ENCODE peak calls at places on chromosomes 7 and 10, in six cellular contexts. One of them, this sample, is unnamed.

GRCh38 chr10:119131512-119132240 is 27.8 kb downstream of the DENND10 start:
- DNase-seq in K562: no peak
- DNase-seq in A549: no peak
- DNase-seq in SK-N-SH: no peak
- DNase-seq in IMR-90: peak
- DNase-seq in HCT116: no peak
- DNase-seq in this sample: no peak

GRCh38 chr7:55965805-55966421 is 1.5 kb downstream of the NIPSNAP2 start:
- DNase-seq in K562: no peak
- DNase-seq in A549: no peak
- DNase-seq in SK-N-SH: no peak
- DNase-seq in IMR-90: peak
- DNase-seq in HCT116: no peak
- DNase-seq in this sample: no peak

GRCh38 chr7:136807598-136807997 is 60.9 kb upstream of the CHRM2 start:
- DNase-seq in K562: no peak
- DNase-seq in A549: no peak
- DNase-seq in SK-N-SH: peak
- DNase-seq in IMR-90: no peak
- DNase-seq in HCT116: no peak
- DNase-seq in this sample: no peak

GRCh38 chr7:109821156-109821555 is 1251.5 kb downstream of the DNAJB9 start:
- DNase-seq in K562: peak
- DNase-seq in A549: no peak
- DNase-seq in SK-N-SH: no peak
- DNase-seq in IMR-90: no peak
- DNase-seq in HCT116: no peak
- DNase-seq in this sample: no peak

GRCh38 chr7:22378199-22378961 is 21.4 kb upstream of the RAPGEF5 start:
- DNase-seq in K562: no peak
- DNase-seq in A549: no peak
- DNase-seq in SK-N-SH: no peak
- DNase-seq in IMR-90: no peak
- DNase-seq in HCT116: no peak
- DNase-seq in this sample: no peak

GRCh38 chr10:57961487-57961886 is 306.2 kb downstream of the IPMK start:
- DNase-seq in K562: no peak
- DNase-seq in A549: no peak
- DNase-seq in SK-N-SH: no peak
- DNase-seq in IMR-90: no peak
- DNase-seq in HCT116: no peak
- DNase-seq in this sample: no peak

GRCh38 chr7:76234931-76235441 is 33.3 kb downstream of the SRRM3 start:
- DNase-seq in K562: peak
- DNase-seq in A549: peak
- DNase-seq in SK-N-SH: peak
- DNase-seq in IMR-90: peak
- DNase-seq in HCT116: peak
- DNase-seq in this sample: peak

GRCh38 chr7:139047970-139048369 is 12.1 kb upstream of the ZC3HAV1L start:
- DNase-seq in K562: no peak
- DNase-seq in A549: no peak
- DNase-seq in SK-N-SH: no peak
- DNase-seq in IMR-90: no peak
- DNase-seq in HCT116: no peak
- DNase-seq in this sample: no peak

GRCh38 chr7:50696810-50697582 is 85.7 kb downstream of the GRB10 start:
- DNase-seq in K562: no peak
- DNase-seq in A549: no peak
- DNase-seq in SK-N-SH: no peak
- DNase-seq in IMR-90: no peak
- DNase-seq in HCT116: peak
- DNase-seq in this sample: no peak

GRCh38 chr10:44725404-44725803 is 185.7 kb upstream of the TMEM72 start:
- DNase-seq in K562: no peak
- DNase-seq in A549: no peak
- DNase-seq in SK-N-SH: no peak
- DNase-seq in IMR-90: peak
- DNase-seq in HCT116: no peak
- DNase-seq in this sample: no peak

GRCh38 chr10:121648493-121648892 is 50.2 kb upstream of the FGFR2 start:
- DNase-seq in K562: no peak
- DNase-seq in A549: no peak
- DNase-seq in SK-N-SH: no peak
- DNase-seq in IMR-90: no peak
- DNase-seq in HCT116: no peak
- DNase-seq in this sample: no peak

GRCh38 chr10:132806126-132807061 is 20.4 kb upstream of the NKX6-2 start:
- DNase-seq in K562: peak
- DNase-seq in A549: no peak
- DNase-seq in SK-N-SH: peak
- DNase-seq in IMR-90: no peak
- DNase-seq in HCT116: no peak
- DNase-seq in this sample: no peak

GRCh38 chr10:113718974-113719822 is 32.3 kb upstream of the PLEKHS1 start:
- DNase-seq in K562: peak
- DNase-seq in A549: no peak
- DNase-seq in SK-N-SH: no peak
- DNase-seq in IMR-90: no peak
- DNase-seq in HCT116: no peak
- DNase-seq in this sample: no peak

GRCh38 chr10:128993911-128994538 is 473.0 kb upstream of the MGMT start:
- DNase-seq in K562: no peak
- DNase-seq in A549: no peak
- DNase-seq in SK-N-SH: no peak
- DNase-seq in IMR-90: no peak
- DNase-seq in HCT116: no peak
- DNase-seq in this sample: no peak

GRCh38 chr10:13815766-13816165 is 229.0 kb downstream of the PRPF18 start:
- DNase-seq in K562: no peak
- DNase-seq in A549: no peak
- DNase-seq in SK-N-SH: no peak
- DNase-seq in IMR-90: peak
- DNase-seq in HCT116: no peak
- DNase-seq in this sample: no peak

GRCh38 chr7:112411186-112411795 is 39.0 kb upstream of the IFRD1 start:
- DNase-seq in K562: no peak
- DNase-seq in A549: no peak
- DNase-seq in SK-N-SH: peak
- DNase-seq in IMR-90: peak
- DNase-seq in HCT116: no peak
- DNase-seq in this sample: no peak

GRCh38 chr7:151884276-151885201 is 7.6 kb upstream of the PRKAG2 start:
- DNase-seq in K562: no peak
- DNase-seq in A549: no peak
- DNase-seq in SK-N-SH: no peak
- DNase-seq in IMR-90: no peak
- DNase-seq in HCT116: no peak
- DNase-seq in this sample: no peak

GRCh38 chr7:134865001-134865845 is 85.8 kb downstream of the CALD1 start:
- DNase-seq in K562: no peak
- DNase-seq in A549: no peak
- DNase-seq in SK-N-SH: no peak
- DNase-seq in IMR-90: peak
- DNase-seq in HCT116: no peak
- DNase-seq in this sample: no peak

GRCh38 chr10:127013251-127013656 is 108.0 kb downstream of the DOCK1 start:
- DNase-seq in K562: no peak
- DNase-seq in A549: no peak
- DNase-seq in SK-N-SH: no peak
- DNase-seq in IMR-90: no peak
- DNase-seq in HCT116: no peak
- DNase-seq in this sample: no peak

GRCh38 chr7:139731802-139732470 is 45.9 kb downstream of the HIPK2 start:
- DNase-seq in K562: no peak
- DNase-seq in A549: peak
- DNase-seq in SK-N-SH: no peak
- DNase-seq in IMR-90: peak
- DNase-seq in HCT116: peak
- DNase-seq in this sample: no peak

GRCh38 chr7:41107938-41108448 is 594.9 kb downstream of the INHBA start:
- DNase-seq in K562: no peak
- DNase-seq in A549: peak
- DNase-seq in SK-N-SH: no peak
- DNase-seq in IMR-90: peak
- DNase-seq in HCT116: no peak
- DNase-seq in this sample: no peak

GRCh38 chr7:41104621-41105020 is 598.3 kb downstream of the INHBA start:
- DNase-seq in K562: no peak
- DNase-seq in A549: no peak
- DNase-seq in SK-N-SH: no peak
- DNase-seq in IMR-90: peak
- DNase-seq in HCT116: no peak
- DNase-seq in this sample: no peak

GRCh38 chr7:41110186-41110585 is 592.7 kb downstream of the INHBA start:
- DNase-seq in K562: no peak
- DNase-seq in A549: no peak
- DNase-seq in SK-N-SH: no peak
- DNase-seq in IMR-90: peak
- DNase-seq in HCT116: no peak
- DNase-seq in this sample: no peak

GRCh38 chr7:41107330-41107937 is 595.5 kb downstream of the INHBA start:
- DNase-seq in K562: no peak
- DNase-seq in A549: peak
- DNase-seq in SK-N-SH: no peak
- DNase-seq in IMR-90: peak
- DNase-seq in HCT116: peak
- DNase-seq in this sample: no peak

GRCh38 chr7:41108821-41109220 is 594.1 kb downstream of the INHBA start:
- DNase-seq in K562: no peak
- DNase-seq in A549: no peak
- DNase-seq in SK-N-SH: no peak
- DNase-seq in IMR-90: no peak
- DNase-seq in HCT116: no peak
- DNase-seq in this sample: no peak
- TF ChIP-seq RAD21 in K562: no peak
- TF ChIP-seq RAD21 in A549: no peak
- TF ChIP-seq RAD21 in SK-N-SH: no peak
- TF ChIP-seq RAD21 in IMR-90: no peak
- TF ChIP-seq RAD21 in HCT116: no peak
- TF ChIP-seq RAD21 in this sample: no peak

GRCh38 chr7:39644170-39644569 is 20.8 kb downstream of the RALA start:
- DNase-seq in K562: no peak
- DNase-seq in A549: no peak
- DNase-seq in SK-N-SH: no peak
- DNase-seq in IMR-90: peak
- DNase-seq in HCT116: no peak
- DNase-seq in this sample: no peak
- TF ChIP-seq RAD21 in K562: no peak
- TF ChIP-seq RAD21 in A549: no peak
- TF ChIP-seq RAD21 in SK-N-SH: no peak
- TF ChIP-seq RAD21 in IMR-90: no peak
- TF ChIP-seq RAD21 in HCT116: no peak
- TF ChIP-seq RAD21 in this sample: no peak

DNA sequence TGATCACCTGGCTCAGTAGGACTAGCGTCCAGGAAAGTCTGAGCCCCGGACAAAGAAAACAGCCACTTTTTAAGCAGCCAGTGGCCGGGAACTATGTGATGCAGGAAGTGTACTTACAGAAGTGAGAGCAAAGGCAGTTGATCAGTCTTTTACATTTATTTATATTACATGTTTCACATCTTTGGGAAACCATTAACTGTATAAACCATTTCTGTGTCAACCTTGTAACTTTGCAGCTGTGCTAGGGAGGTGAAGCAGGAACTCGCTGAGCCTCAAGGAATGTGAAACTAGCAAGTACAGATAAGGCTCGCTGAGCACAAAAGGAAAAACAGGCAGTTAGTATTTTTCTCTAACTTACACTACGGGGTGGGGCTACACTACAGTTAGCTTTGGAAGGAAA is 39.9 kb upstream of the HECW1 start:
- DNase-seq in K562: no peak
- DNase-seq in A549: no peak
- DNase-seq in SK-N-SH: no peak
- DNase-seq in IMR-90: no peak
- DNase-seq in HCT116: no peak
- DNase-seq in this sample: no peak
- TF ChIP-seq RAD21 in K562: no peak
- TF ChIP-seq RAD21 in A549: no peak
- TF ChIP-seq RAD21 in SK-N-SH: no peak
- TF ChIP-seq RAD21 in IMR-90: no peak
- TF ChIP-seq RAD21 in HCT116: no peak
- TF ChIP-seq RAD21 in this sample: no peak

DNA sequence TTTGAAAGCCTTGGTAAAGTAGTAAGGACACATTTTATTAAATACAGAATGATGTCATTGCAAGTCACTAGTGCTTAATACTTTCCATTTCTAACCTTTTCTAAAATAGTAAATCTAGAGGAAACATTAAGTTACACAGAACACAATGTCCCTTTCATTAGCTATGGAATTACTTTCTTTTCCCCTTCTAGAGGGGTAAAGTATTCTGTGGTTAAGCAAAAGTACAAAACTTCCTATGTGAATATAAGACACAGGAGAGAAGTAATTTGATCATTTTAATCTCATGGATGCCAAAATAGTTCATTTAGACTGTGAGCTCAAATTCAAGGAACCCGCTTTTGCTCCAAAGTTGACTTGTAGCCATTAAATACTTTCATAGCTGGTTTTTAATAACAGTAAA is 49.8 kb downstream of the SEMA3E start:
- DNase-seq in K562: no peak
- DNase-seq in A549: no peak
- DNase-seq in SK-N-SH: no peak
- DNase-seq in IMR-90: no peak
- DNase-seq in HCT116: no peak
- DNase-seq in this sample: no peak
- TF ChIP-seq RAD21 in K562: no peak
- TF ChIP-seq RAD21 in A549: no peak
- TF ChIP-seq RAD21 in SK-N-SH: no peak
- TF ChIP-seq RAD21 in IMR-90: no peak
- TF ChIP-seq RAD21 in HCT116: no peak
- TF ChIP-seq RAD21 in this sample: no peak

GRCh38 chr7:84142726-84143125 is 51.9 kb downstream of the SEMA3A start:
- DNase-seq in K562: no peak
- DNase-seq in A549: no peak
- DNase-seq in SK-N-SH: no peak
- DNase-seq in IMR-90: peak
- DNase-seq in HCT116: no peak
- DNase-seq in this sample: no peak

GRCh38 chr7:84139986-84140729 is 54.4 kb downstream of the SEMA3A start:
- DNase-seq in K562: no peak
- DNase-seq in A549: no peak
- DNase-seq in SK-N-SH: no peak
- DNase-seq in IMR-90: peak
- DNase-seq in HCT116: no peak
- DNase-seq in this sample: no peak

GRCh38 chr7:84144935-84145334 is 49.7 kb downstream of the SEMA3A start:
- DNase-seq in K562: no peak
- DNase-seq in A549: no peak
- DNase-seq in SK-N-SH: no peak
- DNase-seq in IMR-90: no peak
- DNase-seq in HCT116: no peak
- DNase-seq in this sample: no peak

GRCh38 chr7:84145892-84146291 is 48.7 kb downstream of the SEMA3A start:
- DNase-seq in K562: no peak
- DNase-seq in A549: no peak
- DNase-seq in SK-N-SH: peak
- DNase-seq in IMR-90: no peak
- DNase-seq in HCT116: no peak
- DNase-seq in this sample: no peak

GRCh38 chr7:84144480-84144879 is 50.1 kb downstream of the SEMA3A start:
- DNase-seq in K562: no peak
- DNase-seq in A549: no peak
- DNase-seq in SK-N-SH: no peak
- DNase-seq in IMR-90: peak
- DNase-seq in HCT116: no peak
- DNase-seq in this sample: no peak
- TF ChIP-seq RAD21 in K562: no peak
- TF ChIP-seq RAD21 in A549: no peak
- TF ChIP-seq RAD21 in SK-N-SH: no peak
- TF ChIP-seq RAD21 in IMR-90: no peak
- TF ChIP-seq RAD21 in HCT116: no peak
- TF ChIP-seq RAD21 in this sample: no peak

GRCh38 chr10:22710139-22710745 is 4.1 kb downstream of the PIP4K2A start:
- DNase-seq in K562: no peak
- DNase-seq in A549: no peak
- DNase-seq in SK-N-SH: no peak
- DNase-seq in IMR-90: no peak
- DNase-seq in HCT116: no peak
- DNase-seq in this sample: no peak
- TF ChIP-seq RAD21 in K562: no peak
- TF ChIP-seq RAD21 in A549: no peak
- TF ChIP-seq RAD21 in SK-N-SH: no peak
- TF ChIP-seq RAD21 in IMR-90: no peak
- TF ChIP-seq RAD21 in HCT116: no peak
- TF ChIP-seq RAD21 in this sample: no peak

This sample was measured in H1.